ENCODE peak calls at places on chromosomes 11 and 22, in four cellular contexts. One of them, this sample, is unnamed.

GRCh38 chr22:46373166-46373565 is 37.7 kb downstream of the TRMU start:
- DNase-seq in posterior cingulate gyrus: no peak
- DNase-seq in LoVo: no peak
- DNase-seq in GM12891: no peak
- DNase-seq in this sample: no peak

GRCh38 chr22:49934144-49934890 is 15.9 kb downstream of the CRELD2 start:
- DNase-seq in posterior cingulate gyrus: peak; percentile 93
- DNase-seq in LoVo: no peak
- DNase-seq in GM12891: no peak
- DNase-seq in this sample: peak; percentile 56

GRCh38 chr11:116312560-116313340 is 460.0 kb downstream of the BUD13 start:
- DNase-seq in posterior cingulate gyrus: peak; percentile 97
- DNase-seq in LoVo: peak; percentile 38
- DNase-seq in GM12891: no peak
- DNase-seq in this sample: peak; percentile 93

GRCh38 chr22:38768036-38768435 is 12.2 kb upstream of the SUN2 start:
- DNase-seq in posterior cingulate gyrus: no peak
- DNase-seq in LoVo: no peak
- DNase-seq in GM12891: no peak
- DNase-seq in this sample: no peak

GRCh38 chr11:135075740-135076139 is 663.7 kb upstream of the B3GAT1 start:
- DNase-seq in posterior cingulate gyrus: no peak
- DNase-seq in LoVo: no peak
- DNase-seq in GM12891: no peak
- DNase-seq in this sample: peak; percentile 20

GRCh38 chr11:66970808-66971442 is 4.2 kb upstream of the C11orf86 start:
- DNase-seq in posterior cingulate gyrus: no peak
- DNase-seq in LoVo: peak; percentile 85
- DNase-seq in GM12891: no peak
- DNase-seq in this sample: peak; percentile 37

GRCh38 chr22:17549183-17549582 is 14.1 kb upstream of the SLC25A18 start:
- DNase-seq in posterior cingulate gyrus: no peak
- DNase-seq in LoVo: no peak
- DNase-seq in GM12891: no peak
- DNase-seq in this sample: no peak

GRCh38 chr22:36334081-36334831 is 53.5 kb downstream of the MYH9 start:
- DNase-seq in posterior cingulate gyrus: peak; percentile 87
- DNase-seq in LoVo: no peak
- DNase-seq in GM12891: no peak
- DNase-seq in this sample: no peak

GRCh38 chr11:75262436-75262835 is 21.9 kb downstream of the TPBGL start:
- DNase-seq in posterior cingulate gyrus: peak; percentile 42
- DNase-seq in LoVo: no peak
- DNase-seq in GM12891: no peak
- DNase-seq in this sample: no peak

GRCh38 chr11:29183301-29183700 is 833.5 kb downstream of the KCNA4 start:
- DNase-seq in posterior cingulate gyrus: no peak
- DNase-seq in LoVo: no peak
- DNase-seq in GM12891: no peak
- DNase-seq in this sample: no peak

GRCh38 chr22:37243402-37244113 is 511 bp downstream of the RAC2 start:
- DNase-seq in posterior cingulate gyrus: no peak
- DNase-seq in LoVo: no peak
- DNase-seq in GM12891: no peak
- DNase-seq in this sample: no peak

GRCh38 chr11:110858556-110858921 is 146.3 kb upstream of the ARHGAP20 start:
- DNase-seq in posterior cingulate gyrus: no peak
- DNase-seq in LoVo: no peak
- DNase-seq in GM12891: no peak
- DNase-seq in this sample: no peak